ENCODE peak calls at places on chromosomes 11 and 22, in nine cellular contexts. One of them, this sample, is unnamed.

GRCh38 chr22:45537734-45538181 is 35.1 kb downstream of the FBLN1 start:
- DNase-seq in SJSA1: peak
- DNase-seq in GDM1: no peak
- DNase-seq in activated CD4-positive, alpha-beta T cell treated with anti-CD3 and anti-CD28 coated beads, Interleukin-2, amount 10 ng/mL, durations not matched to agents 7 days and 5 days: no peak
- DNase-seq in NCI-H1105: peak
- DNase-seq in right cardiac atrium: peak
- DNase-seq in CD4-positive, CD25-positive, alpha-beta regulatory T cell: no peak
- DNase-seq in EH: peak
- DNase-seq in stimulated activated CD4-positive, alpha-beta T cell treated with anti-CD3 and anti-CD28 coated beads, Interleukin-12 subunit alpha, Interleukin-12 subunit beta, amount 100 ng/mL, for 48 hours: no peak
- DNase-seq in this sample: peak

GRCh38 chr11:128195057-128195751 is 392.2 kb downstream of the ETS1 start:
- DNase-seq in SJSA1: no peak
- DNase-seq in GDM1: peak
- DNase-seq in activated CD4-positive, alpha-beta T cell treated with anti-CD3 and anti-CD28 coated beads, Interleukin-2, amount 10 ng/mL, durations not matched to agents 7 days and 5 days: peak
- DNase-seq in NCI-H1105: no peak
- DNase-seq in right cardiac atrium: no peak
- DNase-seq in CD4-positive, CD25-positive, alpha-beta regulatory T cell: peak
- DNase-seq in EH: no peak
- DNase-seq in stimulated activated CD4-positive, alpha-beta T cell treated with anti-CD3 and anti-CD28 coated beads, Interleukin-12 subunit alpha, Interleukin-12 subunit beta, amount 100 ng/mL, for 48 hours: no peak
- DNase-seq in this sample: no peak

GRCh38 chr11:1837171-1838076 is 1.4 kb upstream of the TNNI2 start:
- DNase-seq in SJSA1: peak
- DNase-seq in GDM1: peak
- DNase-seq in activated CD4-positive, alpha-beta T cell treated with anti-CD3 and anti-CD28 coated beads, Interleukin-2, amount 10 ng/mL, durations not matched to agents 7 days and 5 days: peak
- DNase-seq in NCI-H1105: peak
- DNase-seq in right cardiac atrium: peak
- DNase-seq in CD4-positive, CD25-positive, alpha-beta regulatory T cell: peak
- DNase-seq in EH: peak
- DNase-seq in stimulated activated CD4-positive, alpha-beta T cell treated with anti-CD3 and anti-CD28 coated beads, Interleukin-12 subunit alpha, Interleukin-12 subunit beta, amount 100 ng/mL, for 48 hours: peak
- DNase-seq in this sample: peak

GRCh38 chr11:134275534-134276395 is at the start of gene GLB1L3:
- DNase-seq in SJSA1: no peak
- DNase-seq in GDM1: no peak
- DNase-seq in activated CD4-positive, alpha-beta T cell treated with anti-CD3 and anti-CD28 coated beads, Interleukin-2, amount 10 ng/mL, durations not matched to agents 7 days and 5 days: peak
- DNase-seq in NCI-H1105: peak
- DNase-seq in right cardiac atrium: no peak
- DNase-seq in CD4-positive, CD25-positive, alpha-beta regulatory T cell: peak
- DNase-seq in EH: peak
- DNase-seq in stimulated activated CD4-positive, alpha-beta T cell treated with anti-CD3 and anti-CD28 coated beads, Interleukin-12 subunit alpha, Interleukin-12 subunit beta, amount 100 ng/mL, for 48 hours: peak
- DNase-seq in this sample: peak

GRCh38 chr11:48063424-48063978 is 83.1 kb downstream of the PTPRJ start:
- DNase-seq in SJSA1: peak
- DNase-seq in GDM1: no peak
- DNase-seq in activated CD4-positive, alpha-beta T cell treated with anti-CD3 and anti-CD28 coated beads, Interleukin-2, amount 10 ng/mL, durations not matched to agents 7 days and 5 days: no peak
- DNase-seq in NCI-H1105: no peak
- DNase-seq in right cardiac atrium: peak
- DNase-seq in CD4-positive, CD25-positive, alpha-beta regulatory T cell: no peak
- DNase-seq in EH: peak
- DNase-seq in stimulated activated CD4-positive, alpha-beta T cell treated with anti-CD3 and anti-CD28 coated beads, Interleukin-12 subunit alpha, Interleukin-12 subunit beta, amount 100 ng/mL, for 48 hours: no peak
- DNase-seq in this sample: no peak

GRCh38 chr11:66936326-66936725 is 21.9 kb downstream of the PC start:
- DNase-seq in SJSA1: no peak
- DNase-seq in GDM1: no peak
- DNase-seq in activated CD4-positive, alpha-beta T cell treated with anti-CD3 and anti-CD28 coated beads, Interleukin-2, amount 10 ng/mL, durations not matched to agents 7 days and 5 days: no peak
- DNase-seq in NCI-H1105: no peak
- DNase-seq in right cardiac atrium: no peak
- DNase-seq in CD4-positive, CD25-positive, alpha-beta regulatory T cell: no peak
- DNase-seq in EH: peak
- DNase-seq in stimulated activated CD4-positive, alpha-beta T cell treated with anti-CD3 and anti-CD28 coated beads, Interleukin-12 subunit alpha, Interleukin-12 subunit beta, amount 100 ng/mL, for 48 hours: no peak
- DNase-seq in this sample: no peak

GRCh38 chr11:116678887-116679286 is 93.9 kb downstream of the BUD13 start:
- DNase-seq in SJSA1: no peak
- DNase-seq in GDM1: no peak
- DNase-seq in activated CD4-positive, alpha-beta T cell treated with anti-CD3 and anti-CD28 coated beads, Interleukin-2, amount 10 ng/mL, durations not matched to agents 7 days and 5 days: no peak
- DNase-seq in NCI-H1105: no peak
- DNase-seq in right cardiac atrium: no peak
- DNase-seq in CD4-positive, CD25-positive, alpha-beta regulatory T cell: no peak
- DNase-seq in EH: no peak
- DNase-seq in stimulated activated CD4-positive, alpha-beta T cell treated with anti-CD3 and anti-CD28 coated beads, Interleukin-12 subunit alpha, Interleukin-12 subunit beta, amount 100 ng/mL, for 48 hours: no peak
- DNase-seq in this sample: no peak

GRCh38 chr11:78072455-78072854 is 7.2 kb downstream of the NDUFC2 start:
- DNase-seq in SJSA1: no peak
- DNase-seq in GDM1: no peak
- DNase-seq in activated CD4-positive, alpha-beta T cell treated with anti-CD3 and anti-CD28 coated beads, Interleukin-2, amount 10 ng/mL, durations not matched to agents 7 days and 5 days: no peak
- DNase-seq in NCI-H1105: no peak
- DNase-seq in right cardiac atrium: no peak
- DNase-seq in CD4-positive, CD25-positive, alpha-beta regulatory T cell: no peak
- DNase-seq in EH: no peak
- DNase-seq in stimulated activated CD4-positive, alpha-beta T cell treated with anti-CD3 and anti-CD28 coated beads, Interleukin-12 subunit alpha, Interleukin-12 subunit beta, amount 100 ng/mL, for 48 hours: no peak
- DNase-seq in this sample: no peak

GRCh38 chr22:37300551-37301017 is 18.3 kb downstream of the CYTH4 start:
- DNase-seq in SJSA1: no peak
- DNase-seq in GDM1: peak
- DNase-seq in activated CD4-positive, alpha-beta T cell treated with anti-CD3 and anti-CD28 coated beads, Interleukin-2, amount 10 ng/mL, durations not matched to agents 7 days and 5 days: peak
- DNase-seq in NCI-H1105: no peak
- DNase-seq in right cardiac atrium: no peak
- DNase-seq in CD4-positive, CD25-positive, alpha-beta regulatory T cell: peak
- DNase-seq in EH: no peak
- DNase-seq in stimulated activated CD4-positive, alpha-beta T cell treated with anti-CD3 and anti-CD28 coated beads, Interleukin-12 subunit alpha, Interleukin-12 subunit beta, amount 100 ng/mL, for 48 hours: no peak
- DNase-seq in this sample: no peak

GRCh38 chr11:65709661-65710060 is 2.4 kb upstream of the KAT5 start:
- DNase-seq in SJSA1: no peak
- DNase-seq in GDM1: no peak
- DNase-seq in activated CD4-positive, alpha-beta T cell treated with anti-CD3 and anti-CD28 coated beads, Interleukin-2, amount 10 ng/mL, durations not matched to agents 7 days and 5 days: no peak
- DNase-seq in NCI-H1105: no peak
- DNase-seq in right cardiac atrium: no peak
- DNase-seq in CD4-positive, CD25-positive, alpha-beta regulatory T cell: no peak
- DNase-seq in EH: peak
- DNase-seq in stimulated activated CD4-positive, alpha-beta T cell treated with anti-CD3 and anti-CD28 coated beads, Interleukin-12 subunit alpha, Interleukin-12 subunit beta, amount 100 ng/mL, for 48 hours: no peak
- DNase-seq in this sample: no peak

GRCh38 chr22:41481131-41481830 is 12.4 kb downstream of the ACO2 start:
- DNase-seq in SJSA1: no peak
- DNase-seq in GDM1: no peak
- DNase-seq in activated CD4-positive, alpha-beta T cell treated with anti-CD3 and anti-CD28 coated beads, Interleukin-2, amount 10 ng/mL, durations not matched to agents 7 days and 5 days: no peak
- DNase-seq in NCI-H1105: no peak
- DNase-seq in right cardiac atrium: no peak
- DNase-seq in CD4-positive, CD25-positive, alpha-beta regulatory T cell: no peak
- DNase-seq in EH: peak
- DNase-seq in stimulated activated CD4-positive, alpha-beta T cell treated with anti-CD3 and anti-CD28 coated beads, Interleukin-12 subunit alpha, Interleukin-12 subunit beta, amount 100 ng/mL, for 48 hours: no peak
- DNase-seq in this sample: no peak

GRCh38 chr11:36890841-36891240 is 292.8 kb upstream of the RAG2 start:
- DNase-seq in SJSA1: no peak
- DNase-seq in GDM1: no peak
- DNase-seq in activated CD4-positive, alpha-beta T cell treated with anti-CD3 and anti-CD28 coated beads, Interleukin-2, amount 10 ng/mL, durations not matched to agents 7 days and 5 days: no peak
- DNase-seq in NCI-H1105: no peak
- DNase-seq in right cardiac atrium: no peak
- DNase-seq in CD4-positive, CD25-positive, alpha-beta regulatory T cell: no peak
- DNase-seq in EH: no peak
- DNase-seq in stimulated activated CD4-positive, alpha-beta T cell treated with anti-CD3 and anti-CD28 coated beads, Interleukin-12 subunit alpha, Interleukin-12 subunit beta, amount 100 ng/mL, for 48 hours: no peak
- DNase-seq in this sample: no peak

GRCh38 chr11:108787105-108787504 is 122.2 kb downstream of the DDX10 start:
- DNase-seq in SJSA1: no peak
- DNase-seq in GDM1: no peak
- DNase-seq in activated CD4-positive, alpha-beta T cell treated with anti-CD3 and anti-CD28 coated beads, Interleukin-2, amount 10 ng/mL, durations not matched to agents 7 days and 5 days: no peak
- DNase-seq in NCI-H1105: no peak
- DNase-seq in right cardiac atrium: no peak
- DNase-seq in CD4-positive, CD25-positive, alpha-beta regulatory T cell: no peak
- DNase-seq in EH: no peak
- DNase-seq in stimulated activated CD4-positive, alpha-beta T cell treated with anti-CD3 and anti-CD28 coated beads, Interleukin-12 subunit alpha, Interleukin-12 subunit beta, amount 100 ng/mL, for 48 hours: no peak
- DNase-seq in this sample: no peak

GRCh38 chr11:8832571-8833260 is 78.3 kb upstream of the AKIP1 start:
- DNase-seq in SJSA1: peak
- DNase-seq in GDM1: no peak
- DNase-seq in activated CD4-positive, alpha-beta T cell treated with anti-CD3 and anti-CD28 coated beads, Interleukin-2, amount 10 ng/mL, durations not matched to agents 7 days and 5 days: no peak
- DNase-seq in NCI-H1105: no peak
- DNase-seq in right cardiac atrium: no peak
- DNase-seq in CD4-positive, CD25-positive, alpha-beta regulatory T cell: peak
- DNase-seq in EH: peak
- DNase-seq in stimulated activated CD4-positive, alpha-beta T cell treated with anti-CD3 and anti-CD28 coated beads, Interleukin-12 subunit alpha, Interleukin-12 subunit beta, amount 100 ng/mL, for 48 hours: no peak
- DNase-seq in this sample: no peak

GRCh38 chr11:46290598-46291309 is 13.3 kb downstream of the CREB3L1 start:
- DNase-seq in SJSA1: peak
- DNase-seq in GDM1: no peak
- DNase-seq in activated CD4-positive, alpha-beta T cell treated with anti-CD3 and anti-CD28 coated beads, Interleukin-2, amount 10 ng/mL, durations not matched to agents 7 days and 5 days: no peak
- DNase-seq in NCI-H1105: no peak
- DNase-seq in right cardiac atrium: peak
- DNase-seq in CD4-positive, CD25-positive, alpha-beta regulatory T cell: no peak
- DNase-seq in EH: peak
- DNase-seq in stimulated activated CD4-positive, alpha-beta T cell treated with anti-CD3 and anti-CD28 coated beads, Interleukin-12 subunit alpha, Interleukin-12 subunit beta, amount 100 ng/mL, for 48 hours: no peak
- DNase-seq in this sample: peak

GRCh38 chr11:64920124-64920523 is 3.1 kb upstream of the ATG2A start:
- DNase-seq in SJSA1: no peak
- DNase-seq in GDM1: no peak
- DNase-seq in activated CD4-positive, alpha-beta T cell treated with anti-CD3 and anti-CD28 coated beads, Interleukin-2, amount 10 ng/mL, durations not matched to agents 7 days and 5 days: no peak
- DNase-seq in NCI-H1105: no peak
- DNase-seq in right cardiac atrium: no peak
- DNase-seq in CD4-positive, CD25-positive, alpha-beta regulatory T cell: no peak
- DNase-seq in EH: no peak
- DNase-seq in stimulated activated CD4-positive, alpha-beta T cell treated with anti-CD3 and anti-CD28 coated beads, Interleukin-12 subunit alpha, Interleukin-12 subunit beta, amount 100 ng/mL, for 48 hours: no peak
- DNase-seq in this sample: no peak

This sample was measured in left ventricle myocardium superior.